ENCODE peak calls at places on chromosomes 2 and 18, in nine cellular contexts. S is non-pigmented ciliary epithelial cell; K is kidney; B is NCI-H146; W is NCI-H1417; T is amygdala; G is transverse colon; O is NCI-H2081 treated with DMSO at 0.1 percent for 48 hours; D is activated CD4-positive, CD25-positive, alpha-beta regulatory T cell treated with anti-CD3 and anti-CD28 coated beads, Interleukin-2, amount 50 U/mL, for 72 hours. R is an unnamed sample.
A peak's percentile ranks its signal among the peaks of the same experiment; 100 is the strongest.

GRCh38 chr2:217555075-217555876 is 447.5 kb downstream of the TNS1 start:
- DNase-seq in W (no peak), O (no peak), K (peak; percentile 86), T (no peak), D (no peak), B (no peak), S (no peak), G (no peak), R (no peak)

GRCh38 chr2:43221660-43222471 is 4.5 kb downstream of the ZFP36L2 start:
- DNase-seq in G (peak; percentile 90), B (peak; percentile 7), W (peak; percentile 37), K (peak; percentile 97), T (peak; percentile 78), S (peak; percentile 88), D (peak; percentile 49), O (no peak), R (peak; percentile 85)

GRCh38 chr2:146748046-146748445 is 1096.8 kb upstream of the ACVR2A start:
- DNase-seq in B (no peak), G (no peak), T (no peak), W (no peak), O (no peak), D (no peak), S (no peak), K (no peak), R (no peak)

GRCh38 chr2:239594772-239595608 is 194.2 kb upstream of the HDAC4 start:
- DNase-seq in W (no peak), G (no peak), O (no peak), B (no peak), T (no peak), D (peak; percentile 26), K (peak; percentile 43), S (no peak), R (no peak)

GRCh38 chr2:27596627-27597026 is 13.8 kb downstream of the ZNF512 start:
- DNase-seq in K (no peak), B (no peak), T (no peak), W (no peak), G (no peak), S (no peak), O (no peak), D (no peak), R (no peak)

GRCh38 chr2:211453311-211453894 is 897.0 kb downstream of the CPS1 start:
- DNase-seq in G (no peak), T (no peak), K (no peak), D (no peak), B (peak; percentile 75), W (no peak), O (peak; percentile 23), S (no peak), R (no peak)

GRCh38 chr2:10339647-10340592 is 37.2 kb downstream of the HPCAL1 start:
- DNase-seq in G (no peak), D (no peak), S (no peak), T (no peak), O (no peak), B (no peak), K (no peak), W (no peak), R (no peak)

GRCh38 chr2:136376798-136377211 is 258.9 kb upstream of the CXCR4 start:
- DNase-seq in T (no peak), S (no peak), G (no peak), W (no peak), O (no peak), K (no peak), D (no peak), B (no peak), R (no peak)

GRCh38 chr2:204625135-204625534 is 79.9 kb downstream of the PARD3B start:
- DNase-seq in W (peak; percentile 35), S (no peak), K (no peak), O (no peak), D (no peak), T (no peak), G (peak; percentile 24), B (no peak), R (peak; percentile 50)

GRCh38 chr2:240602266-240603050 is 15.9 kb downstream of the CAPN10 start:
- DNase-seq in W (no peak), T (no peak), B (no peak), K (peak; percentile 55), G (peak; percentile 9), S (no peak), O (no peak), D (peak; percentile 19), R (no peak)

GRCh38 chr2:196989496-196989895 is 63.0 kb upstream of the PGAP1 start:
- DNase-seq in K (no peak), G (no peak), O (no peak), S (no peak), B (no peak), T (no peak), D (no peak), W (no peak), R (no peak)

GRCh38 chr18:49847524-49847923 is 34.2 kb upstream of the ACAA2 start:
- DNase-seq in S (no peak), O (no peak), W (no peak), K (no peak), B (no peak), T (no peak), G (no peak), D (no peak), R (no peak)

GRCh38 chr18:62877448-62878221 is 162.3 kb downstream of the PHLPP1 start:
- DNase-seq in O (no peak), G (no peak), B (peak; percentile 18), K (no peak), S (no peak), D (no peak), W (no peak), T (no peak), R (no peak)

GRCh38 chr18:72866901-72867701 is 686 bp downstream of the NETO1 start:
- DNase-seq in O (no peak), W (peak; percentile 88), D (no peak), B (peak; percentile 84), S (no peak), T (no peak), G (no peak), K (no peak), R (no peak)

GRCh38 chr2:8355046-8355445 is 326.8 kb upstream of the ID2 start:
- DNase-seq in S (no peak), K (no peak), W (no peak), O (no peak), D (no peak), G (no peak), B (no peak), T (no peak), R (no peak)

GRCh38 chr18:26466026-26466425 is 82.3 kb downstream of the KCTD1 start:
- DNase-seq in D (no peak), G (no peak), B (no peak), W (no peak), S (no peak), K (no peak), O (no peak), T (no peak), R (no peak)

GRCh38 chr18:27838230-27838629 is 338.7 kb downstream of the CDH2 start:
- DNase-seq in D (no peak), S (no peak), W (no peak), O (no peak), K (no peak), B (no peak), T (no peak), G (no peak), R (no peak)

GRCh38 chr2:37168217-37168981 is 11.6 kb upstream of the EIF2AK2 start:
- DNase-seq in T (no peak), G (peak; percentile 17), D (no peak), K (no peak), S (no peak), W (peak; percentile 19), B (peak; percentile 34), O (peak; percentile 11), R (no peak)

GRCh38 chr2:172215172-172215935 is 112.7 kb upstream of the DLX2 start:
- DNase-seq in T (peak; percentile 68), W (no peak), B (no peak), O (no peak), D (no peak), S (no peak), G (no peak), K (peak; percentile 45), R (no peak)

GRCh38 chr18:47936975-47937374 is 6.5 kb upstream of the SMAD2 start:
- DNase-seq in K (no peak), T (no peak), O (no peak), B (no peak), G (no peak), W (no peak), S (no peak), D (no peak), R (no peak)

GRCh38 chr2:63544017-63544627 is 44.2 kb downstream of the WDPCP start:
- DNase-seq in K (no peak), S (no peak), O (no peak), D (no peak), B (peak; percentile 6), T (no peak), W (no peak), G (no peak), R (no peak)

GRCh38 chr2:234694244-234695013 is 197.5 kb upstream of the ARL4C start:
- DNase-seq in G (no peak), K (no peak), O (no peak), D (no peak), W (no peak), B (no peak), S (peak; percentile 37), T (no peak), R (no peak)

GRCh38 chr2:53609561-53609960 is 158.0 kb upstream of the CHAC2 start:
- DNase-seq in B (no peak), O (no peak), D (no peak), T (no peak), G (no peak), K (no peak), W (no peak), S (no peak), R (no peak)

GRCh38 chr2:124566518-124566970 is 541.5 kb downstream of the CNTNAP5 start:
- DNase-seq in O (peak; percentile 43), K (no peak), G (no peak), W (no peak), D (no peak), S (no peak), B (peak; percentile 84), T (no peak), R (no peak)

GRCh38 chr2:64760131-64760530 is 106.4 kb upstream of the SERTAD2 start:
- DNase-seq in S (no peak), D (no peak), T (no peak), G (no peak), O (no peak), K (no peak), B (peak; percentile 41), W (no peak), R (no peak)

GRCh38 chr2:194090251-194090905 is 1566.6 kb upstream of the SLC39A10 start:
- DNase-seq in T (no peak), K (peak; percentile 45), S (no peak), G (no peak), B (no peak), W (no peak), O (no peak), D (no peak), R (no peak)

GRCh38 chr2:105877945-105878344 is 133.2 kb downstream of the NCK2 start:
- DNase-seq in W (no peak), D (no peak), T (no peak), K (no peak), B (no peak), G (no peak), S (no peak), O (no peak), R (no peak)

GRCh38 chr2:123993728-123994323 is 31.3 kb upstream of the CNTNAP5 start:
- DNase-seq in G (peak; percentile 17), B (peak; percentile 46), D (no peak), S (no peak), T (no peak), W (peak; percentile 7), K (no peak), O (no peak), R (no peak)

GRCh38 chr2:106167067-106167466 is 27.0 kb downstream of the UXS1 start:
- DNase-seq in D (no peak), B (no peak), K (no peak), G (no peak), W (no peak), S (no peak), O (no peak), T (no peak), R (no peak)

GRCh38 chr2:166365239-166365638 is 10.5 kb downstream of the SCN9A start:
- DNase-seq in K (no peak), O (no peak), B (no peak), T (no peak), G (no peak), S (no peak), D (no peak), W (no peak), R (no peak)

GRCh38 chr2:98761267-98761781 is 30.4 kb upstream of the MGAT4A start:
- DNase-seq in T (no peak), K (no peak), D (no peak), O (no peak), W (no peak), S (no peak), G (no peak), B (no peak), R (peak; percentile 16)